ENCODE peak calls at places on chromosomes 16 and 17, in five cellular contexts. Q, K, T, W and Y are unnamed samples.

GRCh38 chr16:83956336-83957289 is 3.6 kb downstream of the OSGIN1 start:
- DNase-seq in T (peak), Q (peak), W (peak), K (peak), Y (peak)

GRCh38 chr16:12573730-12574383 is 229.8 kb downstream of the CPPED1 start:
- DNase-seq in W (no peak), Q (peak), K (peak), T (peak), Y (peak)

GRCh38 chr16:73713301-73713700 is 583.3 kb upstream of the PSMD7 start:
- DNase-seq in Q (no peak), T (no peak), W (no peak), K (no peak), Y (no peak)

GRCh38 chr17:66791337-66791736 is 43.6 kb upstream of the CACNG5 start:
- DNase-seq in W (no peak), Q (no peak), K (no peak), T (no peak), Y (no peak)

GRCh38 chr16:87713469-87714229 is 52.1 kb downstream of the KLHDC4 start:
- DNase-seq in Q (peak), W (no peak), T (no peak), K (peak), Y (no peak)

GRCh38 chr17:1762906-1763829 is 1.3 kb downstream of the SERPINF1 start:
- DNase-seq in K (no peak), W (no peak), Q (no peak), T (peak), Y (no peak)

GRCh38 chr17:28948873-28949184 is 2.5 kb downstream of the PHF12 start:
- DNase-seq in Q (no peak), K (no peak), W (no peak), T (no peak), Y (no peak)

GRCh38 chr17:56737741-56738161 is 96.0 kb downstream of the C17orf67 start:
- DNase-seq in T (peak), Q (no peak), W (no peak), K (no peak), Y (no peak)

GRCh38 chr17:59756236-59756818 is 48.9 kb downstream of the VMP1 start:
- DNase-seq in K (no peak), W (no peak), Q (no peak), T (peak), Y (no peak)

GRCh38 chr17:66520986-66521385 is 218.6 kb downstream of the PRKCA start:
- DNase-seq in Q (no peak), K (no peak), W (no peak), T (no peak), Y (no peak)

GRCh38 chr16:15773964-15774363 is 82.9 kb downstream of the MYH11 start:
- DNase-seq in T (no peak), Q (no peak), K (no peak), W (no peak), Y (no peak)

GRCh38 chr17:79033741-79034501 is 10.0 kb downstream of the C1QTNF1 start:
- DNase-seq in T (no peak), W (no peak), K (no peak), Q (no peak), Y (no peak)

GRCh38 chr17:68433211-68433610 is 24.1 kb downstream of the WIPI1 start:
- DNase-seq in T (no peak), W (no peak), K (no peak), Q (no peak), Y (no peak)

GRCh38 chr16:49700222-49700927 is 155.5 kb downstream of the ZNF423 start:
- DNase-seq in W (no peak), Q (no peak), K (no peak), T (no peak), Y (no peak)

GRCh38 chr17:63880706-63881105 is 1.0 kb downstream of the GH2 start:
- DNase-seq in W (no peak), K (no peak), Q (no peak), T (no peak), Y (no peak)

GRCh38 chr17:81160747-81161453 is 4.4 kb upstream of the PVALEF start:
- DNase-seq in W (no peak), K (no peak), T (no peak), Q (peak), Y (no peak)